ENCODE peak calls at places on chromosomes 1 and 21, in ten cellular contexts. One of them, this sample, is unnamed.

GRCh38 chr1:223771469-223771813 is 59.1 kb downstream of the CAPN2 start:
- DNase-seq in sciatic nerve: no peak
- DNase-seq in fibroblast of the conjunctiva: no peak
- DNase-seq in osteocyte: no peak
- DNase-seq in amygdala: no peak
- DNase-seq in stimulated activated CD4-positive, alpha-beta T cell treated with anti-CD3 and anti-CD28 coated beads, TNF-alpha, amount 100 ng/mL, for 4 hours: no peak
- DNase-seq in NT2/D1: no peak
- DNase-seq in HTR-8/SVneo: no peak
- DNase-seq in activated T-cell treated with anti-CD3 and anti-CD28 coated beads, Interleukin-2, amount 50 U/mL, for 48 hours: no peak
- DNase-seq in NCI-H1048: no peak
- DNase-seq in this sample: no peak

GRCh38 chr1:228417471-228418203 is 976 bp upstream of the TRIM17 start:
- DNase-seq in sciatic nerve: no peak
- DNase-seq in fibroblast of the conjunctiva: no peak
- DNase-seq in osteocyte: no peak
- DNase-seq in amygdala: no peak
- DNase-seq in stimulated activated CD4-positive, alpha-beta T cell treated with anti-CD3 and anti-CD28 coated beads, TNF-alpha, amount 100 ng/mL, for 4 hours: no peak
- DNase-seq in NT2/D1: no peak
- DNase-seq in HTR-8/SVneo: no peak
- DNase-seq in activated T-cell treated with anti-CD3 and anti-CD28 coated beads, Interleukin-2, amount 50 U/mL, for 48 hours: no peak
- DNase-seq in NCI-H1048: no peak
- DNase-seq in this sample: no peak

GRCh38 chr1:238233966-238234365 is 343.2 kb upstream of the ZP4 start:
- DNase-seq in sciatic nerve: no peak
- DNase-seq in fibroblast of the conjunctiva: no peak
- DNase-seq in osteocyte: no peak
- DNase-seq in amygdala: no peak
- DNase-seq in stimulated activated CD4-positive, alpha-beta T cell treated with anti-CD3 and anti-CD28 coated beads, TNF-alpha, amount 100 ng/mL, for 4 hours: no peak
- DNase-seq in NT2/D1: no peak
- DNase-seq in HTR-8/SVneo: no peak
- DNase-seq in activated T-cell treated with anti-CD3 and anti-CD28 coated beads, Interleukin-2, amount 50 U/mL, for 48 hours: no peak
- DNase-seq in NCI-H1048: no peak
- DNase-seq in this sample: no peak

GRCh38 chr21:39022035-39022900 is 161.0 kb downstream of the PSMG1 start:
- DNase-seq in sciatic nerve: no peak
- DNase-seq in fibroblast of the conjunctiva: no peak
- DNase-seq in osteocyte: no peak
- DNase-seq in amygdala: no peak
- DNase-seq in stimulated activated CD4-positive, alpha-beta T cell treated with anti-CD3 and anti-CD28 coated beads, TNF-alpha, amount 100 ng/mL, for 4 hours: no peak
- DNase-seq in NT2/D1: no peak
- DNase-seq in HTR-8/SVneo: no peak
- DNase-seq in activated T-cell treated with anti-CD3 and anti-CD28 coated beads, Interleukin-2, amount 50 U/mL, for 48 hours: no peak
- DNase-seq in NCI-H1048: no peak
- DNase-seq in this sample: no peak

GRCh38 chr1:115642168-115643072 is 650 bp downstream of the VANGL1 start:
- DNase-seq in sciatic nerve: no peak
- DNase-seq in fibroblast of the conjunctiva: no peak
- DNase-seq in osteocyte: no peak
- DNase-seq in amygdala: no peak
- DNase-seq in stimulated activated CD4-positive, alpha-beta T cell treated with anti-CD3 and anti-CD28 coated beads, TNF-alpha, amount 100 ng/mL, for 4 hours: no peak
- DNase-seq in NT2/D1: no peak
- DNase-seq in HTR-8/SVneo: peak
- DNase-seq in activated T-cell treated with anti-CD3 and anti-CD28 coated beads, Interleukin-2, amount 50 U/mL, for 48 hours: peak
- DNase-seq in NCI-H1048: no peak
- DNase-seq in this sample: peak

GRCh38 chr1:59499956-59500569 is 203.2 kb downstream of the FGGY start:
- DNase-seq in sciatic nerve: no peak
- DNase-seq in fibroblast of the conjunctiva: no peak
- DNase-seq in osteocyte: no peak
- DNase-seq in amygdala: no peak
- DNase-seq in stimulated activated CD4-positive, alpha-beta T cell treated with anti-CD3 and anti-CD28 coated beads, TNF-alpha, amount 100 ng/mL, for 4 hours: no peak
- DNase-seq in NT2/D1: no peak
- DNase-seq in HTR-8/SVneo: no peak
- DNase-seq in activated T-cell treated with anti-CD3 and anti-CD28 coated beads, Interleukin-2, amount 50 U/mL, for 48 hours: no peak
- DNase-seq in NCI-H1048: peak
- DNase-seq in this sample: no peak

GRCh38 chr1:220368352-220369265 is 96.4 kb upstream of the RAB3GAP2 start:
- DNase-seq in sciatic nerve: no peak
- DNase-seq in fibroblast of the conjunctiva: no peak
- DNase-seq in osteocyte: no peak
- DNase-seq in amygdala: no peak
- DNase-seq in stimulated activated CD4-positive, alpha-beta T cell treated with anti-CD3 and anti-CD28 coated beads, TNF-alpha, amount 100 ng/mL, for 4 hours: no peak
- DNase-seq in NT2/D1: no peak
- DNase-seq in HTR-8/SVneo: no peak
- DNase-seq in activated T-cell treated with anti-CD3 and anti-CD28 coated beads, Interleukin-2, amount 50 U/mL, for 48 hours: no peak
- DNase-seq in NCI-H1048: no peak
- DNase-seq in this sample: no peak

GRCh38 chr1:25573961-25574360 is 30.6 kb downstream of the LDLRAP1 start:
- DNase-seq in sciatic nerve: no peak
- DNase-seq in fibroblast of the conjunctiva: no peak
- DNase-seq in osteocyte: no peak
- DNase-seq in amygdala: no peak
- DNase-seq in stimulated activated CD4-positive, alpha-beta T cell treated with anti-CD3 and anti-CD28 coated beads, TNF-alpha, amount 100 ng/mL, for 4 hours: no peak
- DNase-seq in NT2/D1: no peak
- DNase-seq in HTR-8/SVneo: no peak
- DNase-seq in activated T-cell treated with anti-CD3 and anti-CD28 coated beads, Interleukin-2, amount 50 U/mL, for 48 hours: no peak
- DNase-seq in NCI-H1048: no peak
- DNase-seq in this sample: no peak

GRCh38 chr1:54888080-54888733 is 1.2 kb upstream of the DHCR24 start:
- DNase-seq in sciatic nerve: no peak
- DNase-seq in fibroblast of the conjunctiva: no peak
- DNase-seq in osteocyte: no peak
- DNase-seq in amygdala: peak
- DNase-seq in stimulated activated CD4-positive, alpha-beta T cell treated with anti-CD3 and anti-CD28 coated beads, TNF-alpha, amount 100 ng/mL, for 4 hours: no peak
- DNase-seq in NT2/D1: no peak
- DNase-seq in HTR-8/SVneo: no peak
- DNase-seq in activated T-cell treated with anti-CD3 and anti-CD28 coated beads, Interleukin-2, amount 50 U/mL, for 48 hours: no peak
- DNase-seq in NCI-H1048: no peak
- DNase-seq in this sample: no peak

GRCh38 chr1:17717595-17717994 is 37.5 kb upstream of the ACTL8 start:
- DNase-seq in sciatic nerve: no peak
- DNase-seq in fibroblast of the conjunctiva: no peak
- DNase-seq in osteocyte: no peak
- DNase-seq in amygdala: no peak
- DNase-seq in stimulated activated CD4-positive, alpha-beta T cell treated with anti-CD3 and anti-CD28 coated beads, TNF-alpha, amount 100 ng/mL, for 4 hours: no peak
- DNase-seq in NT2/D1: no peak
- DNase-seq in HTR-8/SVneo: no peak
- DNase-seq in activated T-cell treated with anti-CD3 and anti-CD28 coated beads, Interleukin-2, amount 50 U/mL, for 48 hours: no peak
- DNase-seq in NCI-H1048: no peak
- DNase-seq in this sample: no peak

GRCh38 chr21:41895643-41896493 is 16.7 kb upstream of the PRDM15 start:
- DNase-seq in sciatic nerve: no peak
- DNase-seq in fibroblast of the conjunctiva: no peak
- DNase-seq in osteocyte: no peak
- DNase-seq in amygdala: no peak
- DNase-seq in stimulated activated CD4-positive, alpha-beta T cell treated with anti-CD3 and anti-CD28 coated beads, TNF-alpha, amount 100 ng/mL, for 4 hours: no peak
- DNase-seq in NT2/D1: no peak
- DNase-seq in HTR-8/SVneo: no peak
- DNase-seq in activated T-cell treated with anti-CD3 and anti-CD28 coated beads, Interleukin-2, amount 50 U/mL, for 48 hours: peak
- DNase-seq in NCI-H1048: no peak
- DNase-seq in this sample: peak

GRCh38 chr1:230222678-230223077 is 155.6 kb downstream of the GALNT2 start:
- DNase-seq in sciatic nerve: no peak
- DNase-seq in fibroblast of the conjunctiva: no peak
- DNase-seq in osteocyte: no peak
- DNase-seq in amygdala: no peak
- DNase-seq in stimulated activated CD4-positive, alpha-beta T cell treated with anti-CD3 and anti-CD28 coated beads, TNF-alpha, amount 100 ng/mL, for 4 hours: no peak
- DNase-seq in NT2/D1: no peak
- DNase-seq in HTR-8/SVneo: no peak
- DNase-seq in activated T-cell treated with anti-CD3 and anti-CD28 coated beads, Interleukin-2, amount 50 U/mL, for 48 hours: no peak
- DNase-seq in NCI-H1048: no peak
- DNase-seq in this sample: no peak

GRCh38 chr1:159815926-159816325 is 10.7 kb upstream of the SLAMF8 start:
- DNase-seq in sciatic nerve: no peak
- DNase-seq in fibroblast of the conjunctiva: no peak
- DNase-seq in osteocyte: no peak
- DNase-seq in amygdala: no peak
- DNase-seq in stimulated activated CD4-positive, alpha-beta T cell treated with anti-CD3 and anti-CD28 coated beads, TNF-alpha, amount 100 ng/mL, for 4 hours: no peak
- DNase-seq in NT2/D1: no peak
- DNase-seq in HTR-8/SVneo: no peak
- DNase-seq in activated T-cell treated with anti-CD3 and anti-CD28 coated beads, Interleukin-2, amount 50 U/mL, for 48 hours: no peak
- DNase-seq in NCI-H1048: no peak
- DNase-seq in this sample: no peak

GRCh38 chr1:7103322-7104052 is 318.2 kb downstream of the CAMTA1 start:
- DNase-seq in sciatic nerve: no peak
- DNase-seq in fibroblast of the conjunctiva: no peak
- DNase-seq in osteocyte: no peak
- DNase-seq in amygdala: no peak
- DNase-seq in stimulated activated CD4-positive, alpha-beta T cell treated with anti-CD3 and anti-CD28 coated beads, TNF-alpha, amount 100 ng/mL, for 4 hours: no peak
- DNase-seq in NT2/D1: no peak
- DNase-seq in HTR-8/SVneo: no peak
- DNase-seq in activated T-cell treated with anti-CD3 and anti-CD28 coated beads, Interleukin-2, amount 50 U/mL, for 48 hours: no peak
- DNase-seq in NCI-H1048: no peak
- DNase-seq in this sample: no peak

GRCh38 chr1:109903371-109903930 is 7.2 kb upstream of the CSF1 start:
- DNase-seq in sciatic nerve: no peak
- DNase-seq in fibroblast of the conjunctiva: no peak
- DNase-seq in osteocyte: no peak
- DNase-seq in amygdala: no peak
- DNase-seq in stimulated activated CD4-positive, alpha-beta T cell treated with anti-CD3 and anti-CD28 coated beads, TNF-alpha, amount 100 ng/mL, for 4 hours: no peak
- DNase-seq in NT2/D1: no peak
- DNase-seq in HTR-8/SVneo: no peak
- DNase-seq in activated T-cell treated with anti-CD3 and anti-CD28 coated beads, Interleukin-2, amount 50 U/mL, for 48 hours: no peak
- DNase-seq in NCI-H1048: no peak
- DNase-seq in this sample: no peak

GRCh38 chr1:200301152-200301551 is 108.7 kb downstream of the ZNF281 start:
- DNase-seq in sciatic nerve: no peak
- DNase-seq in fibroblast of the conjunctiva: no peak
- DNase-seq in osteocyte: no peak
- DNase-seq in amygdala: no peak
- DNase-seq in stimulated activated CD4-positive, alpha-beta T cell treated with anti-CD3 and anti-CD28 coated beads, TNF-alpha, amount 100 ng/mL, for 4 hours: no peak
- DNase-seq in NT2/D1: no peak
- DNase-seq in HTR-8/SVneo: no peak
- DNase-seq in activated T-cell treated with anti-CD3 and anti-CD28 coated beads, Interleukin-2, amount 50 U/mL, for 48 hours: no peak
- DNase-seq in NCI-H1048: no peak
- DNase-seq in this sample: no peak

GRCh38 chr1:116537898-116538297 is 32.9 kb downstream of the CD58 start:
- DNase-seq in sciatic nerve: no peak
- DNase-seq in fibroblast of the conjunctiva: no peak
- DNase-seq in osteocyte: no peak
- DNase-seq in amygdala: no peak
- DNase-seq in stimulated activated CD4-positive, alpha-beta T cell treated with anti-CD3 and anti-CD28 coated beads, TNF-alpha, amount 100 ng/mL, for 4 hours: no peak
- DNase-seq in NT2/D1: no peak
- DNase-seq in HTR-8/SVneo: no peak
- DNase-seq in activated T-cell treated with anti-CD3 and anti-CD28 coated beads, Interleukin-2, amount 50 U/mL, for 48 hours: no peak
- DNase-seq in NCI-H1048: no peak
- DNase-seq in this sample: no peak

GRCh38 chr1:97006044-97006676 is 284.6 kb downstream of the PTBP2 start:
- DNase-seq in sciatic nerve: peak
- DNase-seq in fibroblast of the conjunctiva: peak
- DNase-seq in osteocyte: peak
- DNase-seq in amygdala: peak
- DNase-seq in stimulated activated CD4-positive, alpha-beta T cell treated with anti-CD3 and anti-CD28 coated beads, TNF-alpha, amount 100 ng/mL, for 4 hours: no peak
- DNase-seq in NT2/D1: no peak
- DNase-seq in HTR-8/SVneo: peak
- DNase-seq in activated T-cell treated with anti-CD3 and anti-CD28 coated beads, Interleukin-2, amount 50 U/mL, for 48 hours: no peak
- DNase-seq in NCI-H1048: peak
- DNase-seq in this sample: no peak

GRCh38 chr1:109392037-109392787 is 5.5 kb downstream of the SORT1 start:
- DNase-seq in sciatic nerve: no peak
- DNase-seq in fibroblast of the conjunctiva: no peak
- DNase-seq in osteocyte: no peak
- DNase-seq in amygdala: peak
- DNase-seq in stimulated activated CD4-positive, alpha-beta T cell treated with anti-CD3 and anti-CD28 coated beads, TNF-alpha, amount 100 ng/mL, for 4 hours: no peak
- DNase-seq in NT2/D1: no peak
- DNase-seq in HTR-8/SVneo: no peak
- DNase-seq in activated T-cell treated with anti-CD3 and anti-CD28 coated beads, Interleukin-2, amount 50 U/mL, for 48 hours: no peak
- DNase-seq in NCI-H1048: no peak
- DNase-seq in this sample: no peak

GRCh38 chr1:230822092-230822581 is 46.2 kb downstream of the C1orf198 start:
- DNase-seq in sciatic nerve: peak
- DNase-seq in fibroblast of the conjunctiva: no peak
- DNase-seq in osteocyte: peak
- DNase-seq in amygdala: no peak
- DNase-seq in stimulated activated CD4-positive, alpha-beta T cell treated with anti-CD3 and anti-CD28 coated beads, TNF-alpha, amount 100 ng/mL, for 4 hours: no peak
- DNase-seq in NT2/D1: no peak
- DNase-seq in HTR-8/SVneo: no peak
- DNase-seq in activated T-cell treated with anti-CD3 and anti-CD28 coated beads, Interleukin-2, amount 50 U/mL, for 48 hours: no peak
- DNase-seq in NCI-H1048: no peak
- DNase-seq in this sample: no peak

GRCh38 chr1:40980453-40981121 is 1.1 kb downstream of the CTPS1 start:
- DNase-seq in sciatic nerve: peak
- DNase-seq in fibroblast of the conjunctiva: no peak
- DNase-seq in osteocyte: no peak
- DNase-seq in amygdala: peak
- DNase-seq in stimulated activated CD4-positive, alpha-beta T cell treated with anti-CD3 and anti-CD28 coated beads, TNF-alpha, amount 100 ng/mL, for 4 hours: peak
- DNase-seq in NT2/D1: no peak
- DNase-seq in HTR-8/SVneo: no peak
- DNase-seq in activated T-cell treated with anti-CD3 and anti-CD28 coated beads, Interleukin-2, amount 50 U/mL, for 48 hours: peak
- DNase-seq in NCI-H1048: no peak
- DNase-seq in this sample: peak

GRCh38 chr1:9845914-9846313 is 22.1 kb upstream of the CLSTN1 start:
- DNase-seq in sciatic nerve: no peak
- DNase-seq in fibroblast of the conjunctiva: no peak
- DNase-seq in osteocyte: no peak
- DNase-seq in amygdala: no peak
- DNase-seq in stimulated activated CD4-positive, alpha-beta T cell treated with anti-CD3 and anti-CD28 coated beads, TNF-alpha, amount 100 ng/mL, for 4 hours: no peak
- DNase-seq in NT2/D1: no peak
- DNase-seq in HTR-8/SVneo: no peak
- DNase-seq in activated T-cell treated with anti-CD3 and anti-CD28 coated beads, Interleukin-2, amount 50 U/mL, for 48 hours: no peak
- DNase-seq in NCI-H1048: no peak
- DNase-seq in this sample: no peak

This sample was measured in KG1.